ENCODE peak calls at places on chromosomes 16 and 17, in ten cellular contexts. L is left ventricle myocardium inferior, C is heart right ventricle, E is PC-3, S is keratinocyte, D is fibroblast of the aortic adventitia, V is astrocyte of the cerebellum, F is IMR-90, P is mucosa of descending colon, Y is adrenal gland. B is an unnamed sample.

GRCh38 chr16:73743665-73744496 is 552.7 kb upstream of the PSMD7 start:
- DNase-seq in P (no peak), Y (no peak), V (no peak), E (no peak), S (no peak), C (no peak), F (no peak), L (no peak), D (no peak), B (no peak)

GRCh38 chr17:69913241-69914015 is 161.6 kb upstream of the KCNJ16 start:
- DNase-seq in L (no peak), S (no peak), P (no peak), F (peak), D (peak), E (no peak), Y (peak), C (no peak), V (no peak), B (no peak)

GRCh38 chr17:47203984-47204721 is 5.0 kb upstream of the MYL4 start:
- DNase-seq in P (no peak), Y (no peak), C (no peak), L (no peak), S (no peak), D (no peak), V (no peak), F (peak), E (no peak), B (peak)

GRCh38 chr17:51951737-51952136 is 206.8 kb downstream of the CA10 start:
- DNase-seq in D (no peak), V (no peak), L (no peak), E (no peak), S (no peak), F (no peak), C (no peak), Y (no peak), P (no peak), B (no peak)

GRCh38 chr17:82231562-82232321 is 2.9 kb downstream of the SLC16A3 start:
- DNase-seq in P (peak), D (peak), Y (peak), C (peak), V (no peak), F (peak), E (peak), S (no peak), L (peak), B (no peak)

GRCh38 chr17:5354886-5355415 is 64.5 kb downstream of the NUP88 start:
- DNase-seq in C (no peak), Y (no peak), V (no peak), S (no peak), P (no peak), E (no peak), D (no peak), L (no peak), F (no peak), B (peak)

GRCh38 chr17:61122356-61122913 is 277.2 kb upstream of the TBX2 start:
- DNase-seq in P (no peak), S (no peak), D (no peak), L (no peak), C (no peak), V (no peak), F (no peak), Y (no peak), E (no peak), B (no peak)

GRCh38 chr16:85634747-85635544 is 21.8 kb downstream of the GSE1 start:
- DNase-seq in Y (no peak), E (no peak), L (no peak), F (no peak), V (no peak), C (no peak), P (no peak), D (no peak), S (no peak), B (no peak)

GRCh38 chr16:11045846-11046245 is 101.5 kb downstream of the CLEC16A start:
- DNase-seq in P (no peak), D (peak), L (no peak), Y (no peak), C (no peak), E (no peak), F (peak), V (no peak), S (no peak), B (peak)

GRCh38 chr16:3020247-3020603 is at the start of gene TNFRSF12A:
- DNase-seq in L (peak), D (peak), S (no peak), Y (peak), V (peak), E (peak), C (peak), P (peak), F (peak), B (peak)

GRCh38 chr17:394718-395095 is 42.1 kb upstream of the RPH3AL start:
- DNase-seq in F (no peak), C (no peak), L (no peak), D (no peak), S (no peak), Y (no peak), V (no peak), E (no peak), P (no peak), B (no peak)

GRCh38 chr17:16507918-16508533 is 16.0 kb upstream of the LRRC75A start:
- DNase-seq in F (peak), L (no peak), D (no peak), E (peak), P (no peak), S (no peak), C (no peak), V (no peak), Y (no peak), B (peak)

GRCh38 chr16:89193021-89193575 is 7.2 kb downstream of the SLC22A31 start:
- DNase-seq in P (peak), S (peak), L (peak), E (peak), V (no peak), C (peak), F (peak), Y (peak), D (peak), B (peak)

GRCh38 chr16:1613240-1613639 is 1.1 kb downstream of the CRAMP1 start:
- DNase-seq in F (no peak), P (no peak), E (peak), V (no peak), C (no peak), L (no peak), Y (no peak), D (peak), S (no peak), B (peak)

GRCh38 chr17:6654816-6655731 is 3.5 kb downstream of the C17orf100 start:
- DNase-seq in C (no peak), P (peak), F (no peak), S (no peak), Y (no peak), E (no peak), V (no peak), D (no peak), L (no peak), B (no peak)

GRCh38 chr16:66447491-66447890 is 20.4 kb downstream of the BEAN1 start:
- DNase-seq in L (no peak), P (no peak), F (no peak), Y (no peak), D (no peak), V (no peak), C (no peak), E (no peak), S (no peak), B (no peak)

GRCh38 chr17:8016632-8017424 is 14.4 kb downstream of the GUCY2D start:
- DNase-seq in D (peak), E (peak), S (no peak), L (no peak), P (no peak), Y (peak), C (no peak), F (no peak), V (no peak), B (no peak)

GRCh38 chr16:30953511-30954124 is 3.9 kb upstream of the SETD1A start:
- DNase-seq in Y (peak), S (no peak), D (peak), C (peak), V (peak), F (peak), L (no peak), E (peak), P (peak), B (peak)

GRCh38 chr17:78808106-78808635 is 26.1 kb upstream of the CYTH1 start:
- DNase-seq in F (peak), V (no peak), E (peak), P (no peak), Y (no peak), L (no peak), C (no peak), S (no peak), D (peak), B (peak)

GRCh38 chr17:68314916-68315535 is 23.7 kb downstream of the ARSG start:
- DNase-seq in C (no peak), F (no peak), E (peak), S (no peak), Y (peak), L (no peak), V (no peak), D (peak), P (no peak), B (peak)

GRCh38 chr17:82947051-82947991 is 107.5 kb upstream of the ZNF750 start:
- DNase-seq in L (peak), D (no peak), F (no peak), V (no peak), P (peak), S (no peak), E (no peak), C (no peak), Y (no peak), B (no peak)

GRCh38 chr16:85865-86264 is 7.8 kb downstream of the MPG start:
- DNase-seq in C (no peak), L (no peak), P (no peak), E (no peak), F (no peak), V (no peak), D (no peak), S (no peak), Y (no peak), B (no peak)

GRCh38 chr16:88264641-88265285 is 118.0 kb upstream of the ZNF469 start:
- DNase-seq in S (peak), F (peak), P (peak), V (peak), D (peak), L (peak), E (peak), C (peak), Y (peak), B (peak)

GRCh38 chr17:7015587-7016020 is 3.2 kb downstream of the RNASEK start:
- DNase-seq in V (no peak), Y (peak), F (no peak), S (no peak), C (no peak), L (no peak), E (no peak), P (no peak), D (no peak), B (peak)

GRCh38 chr17:27247071-27247957 is 46.6 kb upstream of the WSB1 start:
- DNase-seq in S (no peak), P (peak), F (peak), E (peak), D (peak), V (no peak), L (peak), C (peak), Y (peak), B (peak)

GRCh38 chr17:7323731-7324437 is 5.3 kb downstream of the NEURL4 start:
- DNase-seq in L (peak), D (peak), C (no peak), P (no peak), F (peak), V (no peak), S (no peak), E (peak), Y (no peak), B (peak)

GRCh38 chr16:28935924-28936783 is 4.4 kb downstream of the CD19 start:
- DNase-seq in D (peak), S (peak), V (no peak), F (peak), C (peak), P (peak), Y (peak), E (peak), L (peak), B (peak)

GRCh38 chr16:3007059-3007956 is 5.4 kb upstream of the CLDN9 start:
- DNase-seq in D (no peak), E (no peak), V (no peak), F (no peak), C (no peak), P (peak), L (no peak), S (no peak), Y (no peak), B (no peak)

GRCh38 chr17:72386619-72387237 is 265.9 kb downstream of the SOX9 start:
- DNase-seq in L (no peak), V (no peak), F (no peak), Y (no peak), E (peak), P (no peak), D (no peak), C (no peak), S (no peak), B (peak)

GRCh38 chr16:57837305-57838125 is 35.2 kb upstream of the KIFC3 start:
- DNase-seq in Y (no peak), E (no peak), V (no peak), L (no peak), F (no peak), D (no peak), P (no peak), S (no peak), C (no peak), B (no peak)

GRCh38 chr16:86979061-86979460 is 338.1 kb downstream of the C16orf95 start:
- DNase-seq in E (no peak), P (no peak), S (no peak), Y (no peak), D (no peak), V (no peak), L (no peak), F (no peak), C (no peak), B (no peak)

GRCh38 chr17:74728033-74728701 is 8.9 kb upstream of the RAB37 start:
- DNase-seq in V (no peak), F (no peak), P (no peak), Y (no peak), S (no peak), E (no peak), C (no peak), D (no peak), L (no peak), B (no peak)

GRCh38 chr17:66459811-66460270 is 157.4 kb downstream of the PRKCA start:
- DNase-seq in Y (peak), F (peak), V (peak), E (peak), P (no peak), S (no peak), D (peak), C (peak), L (peak), B (peak)

GRCh38 chr16:24309222-24309905 is 53.2 kb downstream of the CACNG3 start:
- DNase-seq in S (no peak), L (no peak), Y (peak), C (no peak), V (peak), E (peak), P (no peak), F (peak), D (no peak), B (peak)

GRCh38 chr17:81976332-81977210 is 858 bp upstream of the ASPSCR1 start:
- DNase-seq in V (no peak), Y (peak), P (peak), D (no peak), L (no peak), E (peak), S (no peak), C (peak), F (no peak), B (no peak)

GRCh38 chr17:55710410-55710809 is 12.3 kb downstream of the TMEM100 start:
- DNase-seq in C (no peak), L (no peak), P (no peak), V (no peak), E (no peak), S (no peak), Y (no peak), F (no peak), D (peak), B (peak)

GRCh38 chr17:57953703-57954420 is 1.4 kb downstream of the CUEDC1 start:
- DNase-seq in Y (no peak), L (peak), P (no peak), F (no peak), E (no peak), D (no peak), V (no peak), C (no peak), S (no peak), B (no peak)
- H3K4me3 ChIP-seq in Y (no peak), L (peak), P (no peak), F (peak), E (peak), D (peak), V (peak), C (peak), S (peak), B (peak)

GRCh38 chr17:48723555-48724239 is 712 bp downstream of the PRAC2 start:
- DNase-seq in Y (no peak), S (no peak), V (no peak), E (peak), F (no peak), D (no peak), C (no peak), P (peak), L (no peak), B (peak)

GRCh38 chr17:48725294-48726064 is 2.5 kb downstream of the PRAC2 start:
- DNase-seq in V (no peak), E (peak), C (no peak), L (no peak), F (no peak), P (peak), D (no peak), Y (no peak), S (no peak), B (no peak)

GRCh38 chr17:48726182-48726915 is 2.2 kb downstream of the HOXB13 start:
- DNase-seq in C (no peak), V (no peak), D (no peak), P (no peak), S (no peak), L (no peak), F (no peak), Y (no peak), E (peak), B (no peak)

GRCh38 chr17:48724241-48725004 is 1.4 kb downstream of the PRAC2 start:
- DNase-seq in P (peak), D (peak), E (peak), V (peak), L (peak), S (no peak), C (peak), Y (peak), F (peak), B (peak)

GRCh38 chr17:48725005-48725293 is 2.0 kb downstream of the PRAC2 start:
- DNase-seq in S (no peak), D (no peak), Y (no peak), F (no peak), P (no peak), L (no peak), C (no peak), V (no peak), E (peak), B (no peak)
- H3K4me3 ChIP-seq in S (no peak), D (no peak), Y (no peak), F (no peak), P (no peak), L (peak), C (peak), V (no peak), E (peak), B (no peak)

GRCh38 chr16:53626816-53627215 is 76.8 kb downstream of the RPGRIP1L start:
- DNase-seq in L (no peak), F (no peak), P (no peak), E (no peak), Y (no peak), V (no peak), S (no peak), C (no peak), D (no peak), B (no peak)
- H3K4me3 ChIP-seq in L (no peak), F (no peak), P (no peak), E (no peak), Y (no peak), V (no peak), S (no peak), C (no peak), D (no peak), B (no peak)

GRCh38 chr17:42853597-42853967 is 2.6 kb downstream of the AOC3 start:
- DNase-seq in C (no peak), S (no peak), E (no peak), F (no peak), P (peak), V (no peak), Y (no peak), L (no peak), D (no peak), B (no peak)
- H3K4me3 ChIP-seq in C (peak), S (no peak), E (no peak), F (no peak), P (no peak), V (no peak), Y (no peak), L (peak), D (no peak), B (no peak)

GRCh38 chr17:62800580-62800979 is 7.5 kb downstream of the MARCHF10 start:
- DNase-seq in V (no peak), C (no peak), P (no peak), F (peak), L (no peak), Y (no peak), D (no peak), E (peak), S (no peak), B (no peak)
- H3K4me3 ChIP-seq in V (no peak), C (no peak), P (no peak), F (no peak), L (no peak), Y (no peak), D (no peak), E (peak), S (no peak), B (no peak)

DNA sequence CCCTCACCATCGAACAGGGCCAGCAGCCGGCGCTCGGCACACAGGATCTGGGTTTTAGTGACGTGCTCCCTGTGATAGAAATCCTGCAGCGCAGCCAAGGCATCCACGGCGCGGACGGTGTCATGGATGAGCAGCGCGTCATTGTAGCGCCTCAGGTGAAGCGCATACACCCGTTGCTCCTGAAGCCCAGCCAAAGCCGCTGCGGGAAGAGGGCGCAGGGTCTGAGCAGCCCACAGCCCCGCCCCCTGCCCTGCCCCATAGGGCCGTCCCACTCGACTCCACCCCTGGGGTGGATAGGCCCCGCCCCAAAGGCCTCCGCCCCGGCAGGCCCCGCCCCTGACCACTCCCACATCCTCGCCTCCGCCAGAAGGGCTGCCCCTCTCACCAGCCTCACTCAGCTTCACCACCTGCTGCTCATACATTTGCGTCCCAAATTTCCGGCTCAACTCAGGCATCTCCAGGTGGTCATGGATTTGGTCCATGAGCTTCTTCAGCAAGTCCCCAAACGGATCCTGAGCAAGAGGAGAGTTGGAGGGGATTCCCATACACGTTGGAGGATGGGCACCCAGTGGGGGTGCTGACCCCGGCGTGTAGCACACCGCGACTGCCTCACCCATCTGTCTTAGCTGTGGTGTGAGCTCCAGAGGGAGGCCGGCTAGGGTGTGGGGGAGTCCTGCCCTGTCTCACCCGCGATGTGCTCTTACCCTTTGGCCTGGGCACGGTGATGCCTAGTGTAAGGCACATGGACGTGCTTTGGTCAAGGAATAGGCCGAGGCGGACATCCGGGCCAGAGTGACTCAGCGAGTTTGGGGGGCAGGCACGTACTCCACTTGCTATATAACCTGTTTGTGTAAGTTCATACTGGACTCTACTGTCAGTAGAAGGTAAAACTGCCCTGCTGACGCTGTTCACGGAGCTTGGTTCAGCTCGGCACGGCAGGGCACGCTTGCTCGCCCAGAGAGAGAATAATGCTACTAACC is 4.6 kb downstream of the DHX58 start:
- DNase-seq in Y (peak), P (peak), D (no peak), L (peak), C (peak), F (peak), S (peak), E (no peak), V (no peak), B (peak)
- H3K4me3 ChIP-seq in Y (no peak), P (no peak), D (no peak), L (peak), C (peak), F (peak), S (no peak), E (no peak), V (peak), B (no peak)

DNA sequence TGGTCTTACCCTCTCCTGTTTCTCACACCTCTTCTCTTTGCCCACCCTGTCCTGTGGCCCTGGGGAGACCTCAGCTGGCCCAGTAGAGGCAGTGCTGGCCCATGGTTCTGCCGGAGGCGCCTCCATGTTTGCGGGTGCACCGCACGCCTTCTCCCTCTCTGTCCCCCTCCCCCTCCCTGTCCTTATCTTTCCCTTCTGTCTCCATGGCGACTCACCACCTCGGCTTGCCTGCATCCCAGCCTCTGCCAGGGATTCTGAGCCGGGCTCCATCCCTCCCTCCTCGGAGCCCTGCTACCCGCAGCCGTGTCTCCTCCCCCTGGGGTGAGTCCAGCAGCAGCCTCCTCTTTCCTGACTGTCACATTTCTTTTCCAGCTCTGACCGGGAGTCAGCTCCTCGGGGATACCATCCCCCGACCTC is at the start of gene RNF112:
- DNase-seq in Y (peak), P (no peak), L (peak), F (peak), D (peak), C (no peak), V (no peak), S (no peak), E (no peak), B (peak)
- H3K4me3 ChIP-seq in Y (no peak), P (no peak), L (peak), F (no peak), D (peak), C (peak), V (no peak), S (no peak), E (no peak), B (no peak)

B was measured in foreskin fibroblast.